ENCODE peak calls at places on chromosome 21, in six cellular contexts. One of them, this sample, is unnamed. For H3K27me3, the result is how much of the 10 kb centered on the place peaks cover.

GRCh38 chr21:30336596-30336995 is 898 bp downstream of the KRTAP27-1 start:
- DNase-seq in IMR-90: no peak
- DNase-seq in H1: no peak
- DNase-seq in mesendoderm: no peak
- DNase-seq in mesenchymal stem cell: no peak
- DNase-seq in H9: no peak
- DNase-seq in this sample: no peak

GRCh38 chr21:27582246-27582945 is 615.5 kb upstream of the ADAMTS5 start:
- DNase-seq in IMR-90: peak
- DNase-seq in H1: no peak
- DNase-seq in mesendoderm: no peak
- DNase-seq in mesenchymal stem cell: no peak
- DNase-seq in H9: no peak
- DNase-seq in this sample: no peak

GRCh38 chr21:17901458-17902092 is 82.4 kb upstream of the C21orf91 start:
- DNase-seq in IMR-90: peak
- DNase-seq in H1: no peak
- DNase-seq in mesendoderm: peak
- DNase-seq in mesenchymal stem cell: peak
- DNase-seq in H9: peak
- DNase-seq in this sample: no peak

GRCh38 chr21:26115346-26115745 is 55.2 kb downstream of the APP start:
- DNase-seq in IMR-90: no peak
- DNase-seq in H1: no peak
- DNase-seq in mesendoderm: no peak
- DNase-seq in mesenchymal stem cell: no peak
- DNase-seq in H9: no peak
- DNase-seq in this sample: no peak

GRCh38 chr21:35034203-35034926 is 14.7 kb downstream of the RUNX1 start:
- DNase-seq in IMR-90: no peak
- DNase-seq in H1: no peak
- DNase-seq in mesendoderm: no peak
- DNase-seq in mesenchymal stem cell: no peak
- DNase-seq in H9: no peak
- DNase-seq in this sample: no peak

GRCh38 chr21:17387030-17387617 is 125.7 kb upstream of the CXADR start:
- DNase-seq in IMR-90: peak
- DNase-seq in H1: no peak
- DNase-seq in mesendoderm: peak
- DNase-seq in mesenchymal stem cell: peak
- DNase-seq in H9: no peak
- DNase-seq in this sample: peak

GRCh38 chr21:37006521-37007291 is at the start of gene RIPPLY3:
- DNase-seq in IMR-90: no peak
- DNase-seq in H1: peak
- DNase-seq in mesendoderm: peak
- DNase-seq in mesenchymal stem cell: peak
- DNase-seq in H9: peak
- DNase-seq in this sample: no peak

GRCh38 chr21:35401476-35401875 is 352.4 kb upstream of the RUNX1 start:
- DNase-seq in IMR-90: peak
- DNase-seq in H1: no peak
- DNase-seq in mesendoderm: peak
- DNase-seq in mesenchymal stem cell: peak
- DNase-seq in H9: no peak
- DNase-seq in this sample: no peak

GRCh38 chr21:27975514-27975913 is 1008.6 kb upstream of the ADAMTS5 start:
- DNase-seq in IMR-90: no peak
- DNase-seq in H1: no peak
- DNase-seq in mesendoderm: no peak
- DNase-seq in mesenchymal stem cell: no peak
- DNase-seq in H9: no peak
- DNase-seq in this sample: no peak

GRCh38 chr21:46194374-46195334 is 10.4 kb upstream of the SPATC1L start:
- DNase-seq in IMR-90: no peak
- DNase-seq in H1: peak
- DNase-seq in mesendoderm: no peak
- DNase-seq in mesenchymal stem cell: no peak
- DNase-seq in H9: peak
- DNase-seq in this sample: no peak

GRCh38 chr21:18986197-18986596 is 582.6 kb upstream of the TMPRSS15 start:
- DNase-seq in IMR-90: no peak
- DNase-seq in H1: no peak
- DNase-seq in mesendoderm: no peak
- DNase-seq in mesenchymal stem cell: no peak
- DNase-seq in H9: no peak
- DNase-seq in this sample: no peak

GRCh38 chr21:37207441-37208009 is 59.6 kb downstream of the VPS26C start:
- DNase-seq in IMR-90: no peak
- DNase-seq in H1: no peak
- DNase-seq in mesendoderm: no peak
- DNase-seq in mesenchymal stem cell: no peak
- DNase-seq in H9: no peak
- DNase-seq in this sample: no peak

GRCh38 chr21:36697473-36698159 is 1.3 kb upstream of the SIM2 start:
- DNase-seq in IMR-90: no peak
- DNase-seq in H1: peak
- DNase-seq in mesendoderm: peak
- DNase-seq in mesenchymal stem cell: no peak
- DNase-seq in H9: peak
- DNase-seq in this sample: no peak

GRCh38 chr21:35026617-35027557 is 22.2 kb downstream of the RUNX1 start:
- DNase-seq in IMR-90: peak
- DNase-seq in H1: peak
- DNase-seq in mesendoderm: peak
- DNase-seq in mesenchymal stem cell: peak
- DNase-seq in H9: peak
- DNase-seq in this sample: peak

GRCh38 chr21:35138665-35139381 is 89.7 kb upstream of the RUNX1 start:
- DNase-seq in IMR-90: peak
- DNase-seq in H1: no peak
- DNase-seq in mesendoderm: no peak
- DNase-seq in mesenchymal stem cell: peak
- DNase-seq in H9: no peak
- DNase-seq in this sample: no peak

GRCh38 chr21:39499156-39499555 is 47.4 kb downstream of the SH3BGR start:
- DNase-seq in IMR-90: no peak
- DNase-seq in H1: no peak
- DNase-seq in mesendoderm: no peak
- DNase-seq in mesenchymal stem cell: no peak
- DNase-seq in H9: no peak
- DNase-seq in this sample: no peak

GRCh38 chr21:39503138-39503762 is 51.5 kb downstream of the SH3BGR start:
- DNase-seq in IMR-90: no peak
- DNase-seq in H1: no peak
- DNase-seq in mesendoderm: no peak
- DNase-seq in mesenchymal stem cell: no peak
- DNase-seq in H9: no peak
- DNase-seq in this sample: no peak

GRCh38 chr21:39502631-39503030 is 50.9 kb downstream of the SH3BGR start:
- DNase-seq in IMR-90: no peak
- DNase-seq in H1: no peak
- DNase-seq in mesendoderm: no peak
- DNase-seq in mesenchymal stem cell: no peak
- DNase-seq in H9: no peak
- DNase-seq in this sample: no peak

DNA sequence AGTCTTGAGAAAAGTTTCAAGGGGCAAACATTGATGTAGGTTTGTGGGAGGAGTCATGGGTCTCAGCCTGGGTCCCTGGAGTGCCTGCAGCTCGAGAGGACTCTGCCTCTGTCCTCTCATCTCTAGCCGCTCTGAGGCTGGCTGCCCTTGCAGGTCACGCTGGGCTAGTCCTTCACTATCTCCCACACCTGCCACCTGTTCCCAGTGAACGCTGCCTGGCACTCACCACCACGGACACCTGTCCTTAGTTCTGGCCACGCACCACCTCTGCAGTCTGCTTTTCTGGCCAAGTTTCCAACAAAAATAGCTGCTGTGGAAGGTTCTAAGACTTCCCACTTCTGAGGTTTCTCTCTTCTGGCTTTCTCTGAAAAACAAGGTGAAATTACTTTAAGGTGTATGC is 52.5 kb downstream of the SH3BGR start:
- DNase-seq in IMR-90: no peak
- DNase-seq in H1: no peak
- DNase-seq in mesendoderm: no peak
- DNase-seq in mesenchymal stem cell: no peak
- DNase-seq in H9: no peak
- DNase-seq in this sample: no peak
- H3K23ac ChIP-seq in IMR-90: no peak
- H3K23ac ChIP-seq in H1: no peak
- H3K23ac ChIP-seq in mesendoderm: no peak
- H3K23ac ChIP-seq in mesenchymal stem cell: no peak
- H3K23ac ChIP-seq in H9: no peak
- H3K23ac ChIP-seq in this sample: no peak

GRCh38 chr21:33029512-33029921 is 3.8 kb downstream of the OLIG2 start:
- DNase-seq in IMR-90: no peak
- DNase-seq in H1: peak
- DNase-seq in mesendoderm: no peak
- DNase-seq in mesenchymal stem cell: no peak
- DNase-seq in H9: peak
- DNase-seq in this sample: no peak
- H3K27me3 ChIP-seq in IMR-90: half or more
- H3K27me3 ChIP-seq in H1: half or more
- H3K27me3 ChIP-seq in mesendoderm: half or more
- H3K27me3 ChIP-seq in mesenchymal stem cell: half or more
- H3K27me3 ChIP-seq in H9: half or more
- H3K27me3 ChIP-seq in this sample: half or more

GRCh38 chr21:42623684-42624083 is 29.7 kb upstream of the PDE9A start:
- DNase-seq in IMR-90: no peak
- DNase-seq in H1: no peak
- DNase-seq in mesendoderm: no peak
- DNase-seq in mesenchymal stem cell: no peak
- DNase-seq in H9: no peak
- DNase-seq in this sample: no peak

GRCh38 chr21:42624936-42625335 is 28.5 kb upstream of the PDE9A start:
- DNase-seq in IMR-90: no peak
- DNase-seq in H1: no peak
- DNase-seq in mesendoderm: no peak
- DNase-seq in mesenchymal stem cell: no peak
- DNase-seq in H9: no peak
- DNase-seq in this sample: no peak

GRCh38 chr21:42624095-42624830 is 29.2 kb upstream of the PDE9A start:
- DNase-seq in IMR-90: no peak
- DNase-seq in H1: no peak
- DNase-seq in mesendoderm: no peak
- DNase-seq in mesenchymal stem cell: no peak
- DNase-seq in H9: no peak
- DNase-seq in this sample: no peak

GRCh38 chr21:42627527-42628289 is 25.7 kb upstream of the PDE9A start:
- DNase-seq in IMR-90: no peak
- DNase-seq in H1: no peak
- DNase-seq in mesendoderm: no peak
- DNase-seq in mesenchymal stem cell: no peak
- DNase-seq in H9: no peak
- DNase-seq in this sample: no peak

GRCh38 chr21:42626171-42626570 is 27.2 kb upstream of the PDE9A start:
- DNase-seq in IMR-90: no peak
- DNase-seq in H1: no peak
- DNase-seq in mesendoderm: no peak
- DNase-seq in mesenchymal stem cell: no peak
- DNase-seq in H9: no peak
- DNase-seq in this sample: no peak
- H3K23ac ChIP-seq in IMR-90: no peak
- H3K23ac ChIP-seq in H1: no peak
- H3K23ac ChIP-seq in mesendoderm: no peak
- H3K23ac ChIP-seq in mesenchymal stem cell: no peak
- H3K23ac ChIP-seq in H9: no peak
- H3K23ac ChIP-seq in this sample: no peak

DNA sequence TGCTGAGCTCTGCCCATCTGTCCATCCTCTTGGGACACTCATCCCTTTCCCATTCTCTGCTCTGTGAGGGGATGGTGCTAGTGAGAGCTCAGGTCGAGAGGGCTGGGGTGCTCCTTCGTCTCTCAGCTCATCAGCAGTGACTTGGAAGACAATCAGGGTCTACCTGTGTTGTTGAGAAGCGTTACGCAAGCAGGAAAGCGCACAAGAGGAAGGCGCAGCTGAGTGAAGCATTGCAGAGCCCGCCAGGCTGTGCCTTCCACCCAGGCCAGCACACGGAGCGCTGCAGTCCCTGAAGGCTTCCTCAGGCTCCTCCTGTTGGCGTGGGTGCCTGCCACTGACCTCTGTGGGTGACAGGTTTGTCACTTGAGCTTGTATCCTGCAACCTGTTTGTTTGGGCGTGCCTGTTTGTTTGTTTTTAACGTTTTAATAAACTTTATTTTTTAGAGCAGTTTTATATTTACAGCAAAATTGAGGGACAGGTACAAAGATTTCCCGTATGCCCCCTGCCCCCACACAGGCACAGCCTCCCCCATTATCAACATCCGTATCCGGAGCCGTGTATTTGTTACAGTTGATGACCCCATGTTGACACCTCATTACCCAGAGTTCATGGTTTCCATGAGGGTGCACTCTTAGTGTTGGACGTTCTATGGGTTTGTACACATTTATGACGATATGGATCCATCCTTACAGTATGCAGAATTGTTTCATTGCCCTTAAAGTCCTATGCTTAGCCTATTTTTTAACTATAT is 36.7 kb downstream of the ADARB1 start:
- DNase-seq in IMR-90: no peak
- DNase-seq in H1: no peak
- DNase-seq in mesendoderm: no peak
- DNase-seq in mesenchymal stem cell: no peak
- DNase-seq in H9: no peak
- DNase-seq in this sample: no peak
- H3K27me3 ChIP-seq in IMR-90: under half
- H3K27me3 ChIP-seq in H1: under half
- H3K27me3 ChIP-seq in mesendoderm: under half
- H3K27me3 ChIP-seq in mesenchymal stem cell: under half
- H3K27me3 ChIP-seq in H9: under half
- H3K27me3 ChIP-seq in this sample: under half

DNA sequence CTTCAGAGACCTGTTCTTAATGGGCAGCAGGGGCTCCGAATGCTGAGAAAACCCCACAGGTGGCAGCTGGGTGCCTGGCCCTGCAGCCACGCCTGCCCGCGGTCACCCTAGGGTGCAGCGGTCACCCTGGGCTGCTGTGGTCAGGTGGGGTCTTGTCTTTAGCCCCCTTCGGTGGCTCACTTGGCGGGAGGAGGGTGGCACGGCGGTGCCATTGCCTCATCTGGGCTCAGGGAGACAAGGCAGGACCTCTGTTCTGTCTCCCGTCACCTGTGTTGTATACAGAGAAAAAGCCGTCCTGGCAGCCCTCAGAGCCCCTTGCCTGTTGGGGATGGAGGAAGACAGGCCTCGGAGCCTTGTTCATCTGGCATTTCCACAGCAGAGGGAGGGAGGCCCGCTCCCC is 69.5 kb upstream of the TRAPPC10 start:
- DNase-seq in IMR-90: no peak
- DNase-seq in H1: no peak
- DNase-seq in mesendoderm: no peak
- DNase-seq in mesenchymal stem cell: no peak
- DNase-seq in H9: no peak
- DNase-seq in this sample: no peak
- H3K23ac ChIP-seq in IMR-90: no peak
- H3K23ac ChIP-seq in H1: no peak
- H3K23ac ChIP-seq in mesendoderm: no peak
- H3K23ac ChIP-seq in mesenchymal stem cell: no peak
- H3K23ac ChIP-seq in H9: no peak
- H3K23ac ChIP-seq in this sample: no peak

This sample was measured in neuronal stem cell.